ENCODE peak calls at places on chromosomes 6 and 20, in six cellular contexts. C is lung; H is H9; J is A549; S is CD4-positive, alpha-beta T cell; R is AG04450. U is an unnamed sample. For H3K9me3, the result is how much of the 10 kb centered on the place peaks cover.

GRCh38 chr6:26045939-26046368 is 41.3 kb upstream of the HFE start:
- DNase-seq in C (no peak), H (no peak), J (no peak), S (no peak), R (no peak), U (no peak)

GRCh38 chr6:16409531-16410441 is 171.4 kb downstream of the GMPR start:
- DNase-seq in C (peak), H (peak), J (peak), S (no peak), R (no peak), U (peak)

GRCh38 chr20:45497971-45498494 is 17.4 kb downstream of the SPINT3 start:
- DNase-seq in C (no peak), H (no peak), J (no peak), S (no peak), R (no peak), U (no peak)

GRCh38 chr6:42378536-42378935 is 73.2 kb downstream of the TRERF1 start:
- DNase-seq in C (no peak), H (no peak), J (no peak), S (no peak), R (no peak), U (no peak)

GRCh38 chr6:18330548-18331066 is 56.5 kb upstream of the RNF144B start:
- DNase-seq in C (no peak), H (no peak), J (no peak), S (no peak), R (no peak), U (no peak)

GRCh38 chr20:2518096-2518495 is 9.4 kb upstream of the ZNF343 start:
- DNase-seq in C (no peak), H (no peak), J (no peak), S (no peak), R (no peak), U (no peak)

GRCh38 chr6:161435426-161436065 is 161.7 kb upstream of the AGPAT4 start:
- DNase-seq in C (no peak), H (no peak), J (no peak), S (no peak), R (no peak), U (no peak)

GRCh38 chr6:34901930-34902329 is 12.9 kb downstream of the ANKS1A start:
- DNase-seq in C (no peak), H (no peak), J (no peak), S (no peak), R (no peak), U (no peak)

GRCh38 chr20:16771204-16771603 is 23.0 kb downstream of the OTOR start:
- DNase-seq in C (no peak), H (no peak), J (no peak), S (no peak), R (no peak), U (no peak)

GRCh38 chr6:152206072-152206818 is 398.8 kb downstream of the ESR1 start:
- DNase-seq in C (no peak), H (peak), J (peak), S (no peak), R (no peak), U (peak)

GRCh38 chr20:58630063-58630462 is 21.0 kb upstream of the STX16 start:
- DNase-seq in C (no peak), H (no peak), J (peak), S (no peak), R (no peak), U (no peak)

GRCh38 chr6:98946877-98947410 is 802 bp downstream of the FBXL4 start:
- DNase-seq in C (peak), H (no peak), J (peak), S (peak), R (no peak), U (peak)

GRCh38 chr20:40999841-41000240 is 28.8 kb upstream of the TOP1 start:
- DNase-seq in C (no peak), H (no peak), J (no peak), S (no peak), R (no peak), U (no peak)

GRCh38 chr6:53854843-53855567 is 60.2 kb downstream of the LRRC1 start:
- DNase-seq in C (no peak), H (no peak), J (peak), S (no peak), R (no peak), U (no peak)

GRCh38 chr6:161031721-161032495 is 40.3 kb downstream of the MAP3K4 start:
- DNase-seq in C (no peak), H (no peak), J (no peak), S (no peak), R (peak), U (no peak)

GRCh38 chr6:36120539-36120938 is 9.8 kb upstream of the MAPK13 start:
- DNase-seq in C (peak), H (no peak), J (no peak), S (peak), R (no peak), U (peak)

GRCh38 chr20:5070570-5070969 is 49.2 kb downstream of the PCNA start:
- DNase-seq in C (no peak), H (no peak), J (no peak), S (no peak), R (no peak), U (no peak)

GRCh38 chr6:117624869-117625481 is 22.7 kb upstream of the GOPC start:
- DNase-seq in C (no peak), H (no peak), J (no peak), S (no peak), R (no peak), U (no peak)

GRCh38 chr20:56630086-56630493 is 984 bp downstream of the TFAP2C start:
- DNase-seq in C (peak), H (peak), J (peak), S (no peak), R (no peak), U (peak)

GRCh38 chr6:1597121-1597744 is 12.5 kb upstream of the FOXC1 start:
- DNase-seq in C (no peak), H (no peak), J (no peak), S (no peak), R (no peak), U (no peak)

GRCh38 chr6:16446241-16446640 is 207.9 kb downstream of the GMPR start:
- DNase-seq in C (no peak), H (no peak), J (no peak), S (no peak), R (no peak), U (no peak)

GRCh38 chr6:152136449-152136825 is 329.0 kb downstream of the ESR1 start:
- DNase-seq in C (no peak), H (no peak), J (peak), S (no peak), R (no peak), U (no peak)

GRCh38 chr20:6074145-6074561 is 20.3 kb upstream of the LRRN4 start:
- DNase-seq in C (no peak), H (peak), J (peak), S (no peak), R (no peak), U (peak)

GRCh38 chr20:7332169-7332568 is 564.7 kb downstream of the BMP2 start:
- DNase-seq in C (no peak), H (no peak), J (no peak), S (no peak), R (no peak), U (no peak)

GRCh38 chr20:63268671-63269439 is 3.8 kb upstream of the ARFGAP1 start:
- DNase-seq in C (no peak), H (no peak), J (no peak), S (no peak), R (no peak), U (no peak)

GRCh38 chr20:33199026-33199425 is 18.1 kb upstream of the BPIFA3 start:
- DNase-seq in C (no peak), H (no peak), J (no peak), S (no peak), R (no peak), U (no peak)

GRCh38 chr6:145929037-145929633 is 35.0 kb downstream of the SHPRH start:
- DNase-seq in C (no peak), H (no peak), J (peak), S (no peak), R (peak), U (no peak)

GRCh38 chr6:13873288-13874190 is 51.2 kb upstream of the RNF182 start:
- DNase-seq in C (peak), H (peak), J (peak), S (peak), R (no peak), U (peak)

GRCh38 chr6:12165297-12165696 is 124.9 kb upstream of the EDN1 start:
- DNase-seq in C (no peak), H (no peak), J (no peak), S (no peak), R (no peak), U (no peak)

GRCh38 chr6:20909621-20910020 is 375.4 kb downstream of the CDKAL1 start:
- DNase-seq in C (no peak), H (no peak), J (no peak), S (no peak), R (no peak), U (no peak)

GRCh38 chr6:87393026-87393622 is 14.6 kb upstream of the CFAP206 start:
- DNase-seq in C (no peak), H (no peak), J (peak), S (peak), R (no peak), U (no peak)

GRCh38 chr6:102928109-102928508 is 1534.6 kb downstream of the GRIK2 start:
- DNase-seq in C (no peak), H (no peak), J (no peak), S (no peak), R (no peak), U (no peak)

GRCh38 chr6:43759157-43759925 is 10.7 kb upstream of the VEGFA start:
- DNase-seq in C (no peak), H (no peak), J (no peak), S (no peak), R (no peak), U (no peak)

GRCh38 chr6:147441751-147442150 is 66.7 kb upstream of the SAMD5 start:
- DNase-seq in C (no peak), H (no peak), J (no peak), S (no peak), R (no peak), U (no peak)

GRCh38 chr20:63441777-63442493 is 30.5 kb downstream of the KCNQ2 start:
- DNase-seq in C (no peak), H (peak), J (peak), S (peak), R (no peak), U (peak)

GRCh38 chr6:74554041-74554440 is 651.8 kb downstream of the COL12A1 start:
- DNase-seq in C (no peak), H (no peak), J (no peak), S (no peak), R (no peak), U (no peak)
- TF ChIP-seq CTCF in C (no peak), H (no peak), J (no peak), S (no peak), R (no peak), U (no peak)

GRCh38 chr6:6220718-6221117 is 99.7 kb downstream of the F13A1 start:
- DNase-seq in C (no peak), H (no peak), J (no peak), S (no peak), R (no peak), U (no peak)
- H3K9me3 ChIP-seq in C (under half), H (under half), J (under half), S (under half), R (under half), U (under half)

DNA sequence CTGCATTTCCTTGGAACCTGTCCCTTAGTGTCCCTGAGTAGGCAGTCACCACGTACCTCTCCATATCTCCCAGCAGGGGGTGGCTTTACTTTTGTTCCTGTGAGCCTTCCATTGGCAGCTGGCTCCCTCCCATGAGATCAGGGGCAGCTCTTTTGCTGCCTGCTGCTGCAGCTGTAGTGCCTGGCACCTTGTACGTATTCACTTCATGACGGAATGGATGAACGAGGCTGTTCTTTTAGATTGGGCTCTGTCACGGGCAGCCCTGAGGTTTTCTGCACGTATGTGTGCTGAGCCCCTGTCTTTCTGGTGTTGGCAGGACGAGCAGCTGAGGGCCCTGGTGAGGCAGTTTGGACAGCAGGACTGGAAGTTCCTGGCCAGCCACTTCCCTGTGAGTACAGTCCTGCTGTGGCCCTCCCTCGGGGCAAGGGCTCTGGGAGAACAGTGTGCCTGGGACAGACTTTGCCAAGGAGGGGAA is 14.6 kb downstream of the MYBL2 start:
- DNase-seq in C (no peak), H (no peak), J (no peak), S (no peak), R (no peak), U (no peak)
- TF ChIP-seq CTCF in C (no peak), H (no peak), J (no peak), S (no peak), R (no peak), U (no peak)

DNA sequence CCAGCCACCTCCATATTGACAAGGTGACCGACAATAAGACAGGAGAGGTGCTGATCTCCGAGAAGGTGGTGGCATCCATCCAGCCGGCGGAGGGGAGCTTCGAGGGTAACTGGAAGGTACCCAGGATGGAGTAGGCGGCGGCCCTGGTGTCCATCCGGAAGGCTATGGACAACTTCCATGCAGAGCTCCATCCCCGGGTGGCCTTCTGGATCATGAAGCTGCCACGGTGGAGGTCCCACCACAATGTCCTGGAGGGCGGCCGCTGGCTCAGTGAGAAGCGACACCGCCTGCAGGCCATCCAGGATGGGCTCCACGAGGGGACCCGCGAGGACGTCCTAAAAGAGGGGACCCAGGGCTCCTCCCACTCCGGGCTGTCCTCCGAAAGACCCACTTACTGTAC is 17.0 kb downstream of the DEFB115 start:
- DNase-seq in C (no peak), H (no peak), J (no peak), S (no peak), R (no peak), U (no peak)
- H3K9me3 ChIP-seq in C (under half), H (half or more), J (under half), S (under half), R (under half), U (half or more)

GRCh38 chr6:47477497-47478232 is at the start of gene CD2AP:
- DNase-seq in C (peak), H (peak), J (peak), S (peak), R (peak), U (peak)
- TF ChIP-seq CTCF in C (no peak), H (no peak), J (no peak), S (no peak), R (no peak), U (no peak)

DNA sequence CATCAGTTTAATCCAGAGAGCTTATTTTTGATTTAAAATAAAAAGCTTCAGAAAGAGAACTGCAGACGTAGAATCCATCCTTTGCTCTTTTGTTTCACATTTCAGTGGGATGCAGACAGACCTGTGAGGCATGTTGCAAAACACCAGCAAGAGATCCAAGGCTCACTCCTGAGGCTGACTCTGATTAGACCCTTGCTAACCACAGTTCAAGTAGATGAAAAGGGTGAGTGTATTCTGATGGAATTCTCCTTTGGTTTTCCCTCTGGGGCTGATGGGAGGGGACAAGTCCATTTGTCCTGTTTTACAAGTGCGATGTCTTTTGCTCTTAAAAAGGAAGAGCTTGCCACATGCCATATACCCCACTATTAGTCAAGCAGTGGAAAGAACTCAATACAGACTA is 772.8 kb downstream of the MAFB start:
- DNase-seq in C (no peak), H (no peak), J (no peak), S (no peak), R (no peak), U (no peak)
- H3K9me3 ChIP-seq in C (under half), H (under half), J (under half), S (under half), R (under half), U (under half)

DNA sequence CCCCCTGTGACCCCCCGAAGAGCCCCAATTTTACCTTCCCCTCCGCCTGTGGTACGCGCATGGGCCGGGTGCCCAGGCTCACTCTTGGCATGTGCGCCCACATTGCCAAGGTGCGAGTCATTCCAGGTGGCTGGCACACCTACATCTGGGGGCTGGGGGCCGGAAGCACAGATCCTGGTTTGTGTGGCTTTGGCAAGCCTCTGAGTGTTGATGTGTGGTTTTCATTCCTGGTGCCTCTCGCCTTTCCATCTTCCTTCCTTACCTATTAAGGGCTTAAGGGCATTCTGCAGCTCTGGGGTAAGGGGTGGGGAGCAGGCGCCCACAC is 380 bp upstream of the RNF39 start:
- DNase-seq in C (no peak), H (peak), J (no peak), S (no peak), R (no peak), U (peak)
- TF ChIP-seq CTCF in C (no peak), H (no peak), J (no peak), S (peak), R (no peak), U (peak)

GRCh38 chr6:168377856-168378832 is 58.6 kb upstream of the DACT2 start:
- DNase-seq in C (no peak), H (no peak), J (no peak), S (no peak), R (no peak), U (no peak)
- H3K9me3 ChIP-seq in C (under half), H (under half), J (under half), S (under half), R (half or more), U (under half)

DNA sequence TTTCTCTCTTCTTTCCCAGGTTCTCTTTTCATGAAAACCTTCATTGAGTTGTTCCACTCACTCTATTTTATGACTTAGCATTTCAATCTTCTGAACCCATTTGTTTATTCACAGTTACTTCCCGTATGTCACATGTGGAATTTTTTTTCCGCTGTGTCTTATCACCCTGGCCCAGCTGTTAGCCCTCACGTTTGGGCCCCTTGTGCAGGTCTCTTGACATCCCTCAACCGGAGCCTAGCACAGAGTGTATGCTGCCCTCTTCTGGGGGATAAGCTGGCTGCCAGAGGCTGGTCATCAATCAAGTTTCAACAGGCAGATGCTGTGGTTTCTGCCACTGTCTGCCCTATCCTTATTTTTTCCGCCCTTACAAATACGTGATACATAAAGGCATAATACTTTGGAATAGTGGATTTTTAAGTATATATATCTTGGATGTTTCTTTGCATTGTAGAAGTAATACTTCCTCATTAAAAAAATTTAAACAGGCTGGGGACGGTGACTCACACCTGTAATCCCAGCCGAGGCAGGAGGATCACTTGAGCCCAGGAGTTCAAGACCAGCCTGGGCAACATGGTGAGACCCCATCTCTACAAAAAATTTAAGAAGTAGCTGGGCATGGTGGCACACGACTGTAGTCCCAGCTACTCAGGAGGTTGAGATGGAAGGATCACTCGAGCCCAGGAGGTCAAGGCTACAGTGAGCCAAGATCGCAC is 38.8 kb upstream of the RNF8 start:
- DNase-seq in C (no peak), H (peak), J (peak), S (peak), R (no peak), U (peak)
- TF ChIP-seq CTCF in C (no peak), H (peak), J (peak), S (peak), R (peak), U (peak)

GRCh38 chr20:29740951-29741593 is 1516.4 kb upstream of the DEFB115 start:
- DNase-seq in C (no peak), H (no peak), J (no peak), S (no peak), R (no peak), U (peak)

GRCh38 chr20:29742699-29743100 is 1514.8 kb upstream of the DEFB115 start:
- DNase-seq in C (no peak), H (no peak), J (no peak), S (no peak), R (no peak), U (no peak)

GRCh38 chr20:29743101-29743931 is 1514.1 kb upstream of the DEFB115 start:
- DNase-seq in C (no peak), H (no peak), J (no peak), S (no peak), R (no peak), U (no peak)

GRCh38 chr20:29741594-29741893 is 1515.9 kb upstream of the DEFB115 start:
- DNase-seq in C (no peak), H (no peak), J (no peak), S (no peak), R (no peak), U (peak)

DNA sequence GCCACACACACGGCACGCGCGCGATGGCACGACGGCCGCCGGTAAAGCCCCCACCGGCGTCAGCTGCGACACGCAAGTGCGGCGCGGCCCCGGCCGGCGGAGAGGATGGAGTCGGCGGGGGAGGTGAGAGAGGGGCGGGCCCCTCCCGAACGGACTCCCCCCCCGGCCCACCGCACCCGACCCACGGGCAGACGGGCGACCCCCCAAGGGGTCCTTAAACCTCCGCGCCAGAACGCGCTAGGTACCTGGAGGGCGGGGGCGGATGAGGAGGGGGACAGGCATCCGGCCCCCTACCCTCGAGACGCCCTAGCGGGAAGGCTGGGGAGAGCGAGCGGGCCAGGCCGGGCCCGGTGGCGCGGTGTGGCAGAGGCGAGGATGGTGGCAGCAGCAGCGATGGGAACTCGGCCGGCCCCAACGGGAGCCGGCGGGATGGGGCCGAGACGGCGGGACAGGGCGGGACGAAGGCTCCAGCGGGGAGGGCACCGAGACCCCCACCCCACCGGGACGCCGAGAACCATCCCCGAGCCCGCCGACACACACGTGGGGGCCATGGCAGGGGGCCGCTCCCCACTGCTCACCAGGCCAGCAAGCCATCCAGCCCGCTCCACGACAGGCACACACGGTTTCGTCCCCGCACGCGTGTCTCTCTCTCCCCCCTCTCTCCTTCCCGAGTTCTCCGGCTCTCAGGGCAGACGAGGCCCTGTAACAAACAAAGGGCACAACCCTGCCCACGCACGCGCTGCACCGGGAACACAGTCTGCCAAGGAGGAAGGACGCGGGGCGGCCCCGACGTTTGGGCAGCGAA is 1515.4 kb upstream of the DEFB115 start:
- DNase-seq in C (no peak), H (no peak), J (no peak), S (no peak), R (no peak), U (no peak)
- H3K9me3 ChIP-seq in C (under half), H (under half), J (under half), S (under half), R (half or more), U (half or more)